ENCODE peak calls at places on chromosomes 16 and 17, in four cellular contexts. D is effector memory CD4-positive, alpha-beta T cell; X is Peyer's patch; B is left lung. H is an unnamed sample. For H3K9me3 and H3K4me1, the result is how much of the 10 kb centered on the place peaks cover.

GRCh38 chr16:83002351-83003334 is 375.9 kb downstream of the CDH13 start:
- DNase-seq in D (no peak), X (no peak), B (no peak), H (no peak)

GRCh38 chr17:11144358-11145233 is 96.4 kb upstream of the SHISA6 start:
- DNase-seq in D (no peak), X (no peak), B (no peak), H (no peak)

GRCh38 chr17:16406742-16407674 is 8.4 kb upstream of the TRPV2 start:
- DNase-seq in D (no peak), X (no peak), B (no peak), H (peak)

GRCh38 chr17:64261422-64262124 is 1.5 kb downstream of the TEX2 start:
- DNase-seq in D (no peak), X (no peak), B (no peak), H (no peak)

GRCh38 chr16:14362774-14363371 is 267.2 kb downstream of the PARN start:
- DNase-seq in D (no peak), X (no peak), B (no peak), H (no peak)

GRCh38 chr16:26816266-26816665 is 250.5 kb upstream of the C16orf82 start:
- DNase-seq in D (no peak), X (no peak), B (no peak), H (no peak)

GRCh38 chr17:78697122-78697845 is 84.8 kb downstream of the CYTH1 start:
- DNase-seq in D (no peak), X (peak), B (no peak), H (no peak)

GRCh38 chr17:61402073-61402541 is 2.5 kb downstream of the TBX2 start:
- DNase-seq in D (no peak), X (no peak), B (no peak), H (no peak)

GRCh38 chr17:73089918-73090317 is 2.6 kb downstream of the SLC39A11 start:
- DNase-seq in D (no peak), X (no peak), B (no peak), H (no peak)

GRCh38 chr16:47374629-47375028 is 86.2 kb downstream of the ITFG1 start:
- DNase-seq in D (no peak), X (no peak), B (no peak), H (no peak)

GRCh38 chr17:47227862-47228261 is 18.7 kb downstream of the MYL4 start:
- DNase-seq in D (no peak), X (no peak), B (no peak), H (no peak)

GRCh38 chr16:84013787-84014569 is 28.6 kb downstream of the SLC38A8 start:
- DNase-seq in D (peak), X (no peak), B (peak), H (no peak)

GRCh38 chr16:23962001-23962400 is 126.2 kb downstream of the PRKCB start:
- DNase-seq in D (no peak), X (no peak), B (no peak), H (no peak)

GRCh38 chr17:31521632-31522283 is 130.3 kb downstream of the RAB11FIP4 start:
- DNase-seq in D (no peak), X (no peak), B (no peak), H (peak)

GRCh38 chr16:24504467-24505345 is 34.7 kb upstream of the RBBP6 start:
- DNase-seq in D (peak), X (peak), B (no peak), H (no peak)

GRCh38 chr16:35186045-35186759 is 1726.8 kb downstream of the TP53TG3F start:
- DNase-seq in D (no peak), X (no peak), B (no peak), H (peak)
- H3K9me3 ChIP-seq in D (under half), X (under half), B (under half), H (under half)

GRCh38 chr16:50071075-50071671 is 5.4 kb downstream of the HEATR3 start:
- DNase-seq in D (no peak), X (no peak), B (no peak), H (no peak)
- H3K4me1 ChIP-seq in D (under half), X (under half), B (under half), H (under half)

GRCh38 chr17:5100832-5101231 is 10.8 kb downstream of the ZNF232 start:
- DNase-seq in D (no peak), X (no peak), B (no peak), H (no peak)
- H3K9me3 ChIP-seq in D (under half), X (under half), B (under half), H (half or more)

DNA sequence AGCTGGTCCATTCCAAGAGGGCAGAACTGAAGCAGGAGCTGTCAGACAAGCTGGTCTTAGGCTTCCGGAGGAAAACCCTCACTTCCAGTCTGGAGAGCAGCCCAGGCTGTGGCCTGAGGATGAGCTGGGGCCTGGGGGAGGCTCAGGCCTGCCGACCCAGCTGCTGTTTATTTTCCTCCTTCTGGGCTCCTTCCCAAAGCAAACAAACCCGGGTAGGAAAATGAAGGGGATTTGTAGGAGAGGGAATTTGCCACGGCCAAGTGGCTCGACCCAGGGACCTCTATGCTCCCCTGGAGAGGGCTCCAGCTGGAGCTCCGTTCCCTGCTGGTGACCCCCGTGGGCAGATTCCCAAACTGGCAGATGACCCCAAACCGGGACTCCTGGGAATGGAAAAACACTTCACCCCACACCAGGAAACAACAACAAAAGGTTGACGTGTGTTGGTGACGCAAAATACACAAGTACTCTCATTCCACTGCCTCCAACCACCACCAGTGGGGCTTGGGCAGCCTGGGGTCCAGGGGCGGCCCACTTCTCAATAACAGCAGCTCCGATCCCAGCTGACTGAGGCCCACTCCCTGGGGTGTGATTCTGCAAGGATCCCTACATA is 8.8 kb downstream of the JUP start:
- DNase-seq in D (no peak), X (no peak), B (peak), H (no peak)
- H3K4me1 ChIP-seq in D (under half), X (under half), B (half or more), H (half or more)

DNA sequence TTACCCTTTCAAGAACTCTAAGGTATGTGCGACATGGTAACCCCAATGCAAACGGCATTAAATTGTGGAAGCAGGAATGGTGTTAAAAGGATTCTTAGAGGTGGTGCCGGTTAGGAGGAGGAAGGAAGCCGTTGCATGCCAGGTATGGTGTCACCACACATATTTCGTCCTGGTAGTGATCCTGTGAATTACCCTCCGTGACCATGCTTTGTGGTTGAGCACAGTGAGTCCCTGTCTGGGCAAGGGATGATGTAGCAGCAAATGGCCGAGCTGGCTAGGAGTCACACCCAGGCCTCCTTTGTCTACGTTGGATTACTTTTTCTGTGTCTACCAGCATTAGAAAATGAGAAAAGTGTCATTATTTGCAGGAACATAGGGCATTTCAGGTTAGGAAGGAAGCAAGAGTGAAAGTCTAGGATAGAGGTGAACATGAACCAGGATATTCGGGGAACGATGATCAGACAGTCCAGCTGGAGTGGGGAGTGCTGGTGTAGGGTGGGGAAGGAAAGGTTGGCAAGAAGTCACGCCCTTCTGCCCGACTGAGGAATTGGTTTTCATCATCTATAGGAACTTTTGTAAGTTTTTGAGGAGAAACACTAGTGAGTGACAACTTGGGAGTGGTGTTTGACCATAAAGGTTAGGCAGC is 123.5 kb downstream of the PRKCA start:
- DNase-seq in D (no peak), X (no peak), B (no peak), H (no peak)
- H3K9me3 ChIP-seq in D (under half), X (under half), B (under half), H (under half)

GRCh38 chr17:40115101-40115436 is 6.7 kb upstream of the MSL1 start:
- DNase-seq in D (no peak), X (no peak), B (no peak), H (no peak)
- H3K4me1 ChIP-seq in D (under half), X (under half), B (half or more), H (under half)

DNA sequence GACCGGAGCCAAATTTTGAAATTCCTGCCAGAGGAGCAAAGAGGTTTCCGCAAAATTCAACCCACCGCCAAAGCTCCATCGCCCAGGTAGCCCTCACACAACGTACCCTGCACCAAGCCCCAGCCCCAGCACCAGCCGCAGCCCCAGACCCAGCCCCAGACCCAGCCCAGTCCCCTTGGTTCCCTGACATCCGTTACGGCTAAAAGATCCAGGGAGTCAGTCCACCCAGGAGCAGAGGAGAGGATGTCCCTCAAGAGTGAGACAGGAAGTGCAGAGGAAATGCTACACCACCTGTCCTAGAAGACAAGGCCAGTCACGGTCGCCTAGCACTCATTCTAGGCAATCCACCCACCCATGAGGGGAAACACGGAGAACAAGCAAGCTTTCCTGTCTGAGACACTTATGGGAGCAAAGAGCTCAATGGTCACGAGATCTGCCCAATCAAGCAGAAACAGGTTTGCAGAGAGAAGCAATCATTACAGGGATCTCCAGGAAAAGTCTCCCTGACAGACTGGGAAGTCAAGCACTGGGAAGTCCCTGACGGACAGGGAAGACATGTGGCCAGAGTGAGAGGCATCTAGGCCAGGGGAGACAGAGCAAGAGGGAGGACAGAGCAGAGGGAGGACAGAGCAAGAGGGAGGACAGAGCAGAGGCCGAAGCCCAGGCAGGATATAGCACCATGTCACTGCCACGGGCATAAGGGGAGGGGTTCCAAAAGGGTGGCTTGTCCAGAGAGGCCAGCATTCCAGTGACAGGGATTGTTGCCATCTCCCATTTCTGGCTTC is 15.0 kb upstream of the KCNJ18 start:
- DNase-seq in D (no peak), X (no peak), B (no peak), H (peak)
- H3K9me3 ChIP-seq in D (under half), X (under half), B (under half), H (under half)

GRCh38 chr17:1216209-1216937 is 36.6 kb upstream of the ABR start:
- DNase-seq in D (no peak), X (peak), B (no peak), H (peak)
- H3K4me1 ChIP-seq in D (under half), X (under half), B (under half), H (half or more)

DNA sequence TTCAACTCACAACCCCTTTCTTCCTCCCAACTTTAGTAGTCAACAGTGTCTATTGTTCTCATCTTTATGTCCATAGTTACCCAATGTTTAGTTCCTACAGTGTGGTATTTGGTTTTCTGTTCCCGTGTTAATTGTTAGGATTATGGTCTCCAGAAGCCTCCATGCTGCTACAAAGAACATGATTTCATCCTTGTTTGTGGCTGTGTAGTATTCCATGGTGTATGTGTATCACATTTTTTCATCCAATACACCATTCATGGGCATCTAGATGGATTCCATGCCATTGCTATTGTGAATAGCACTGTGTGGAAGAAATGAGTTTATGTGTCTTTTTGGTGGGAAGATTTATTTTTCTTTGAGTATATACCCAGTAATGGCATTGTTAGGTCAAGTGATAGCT is 420.3 kb downstream of the XYLT1 start:
- DNase-seq in D (no peak), X (no peak), B (no peak), H (no peak)
- H3K9me3 ChIP-seq in D (under half), X (under half), B (under half), H (under half)

DNA sequence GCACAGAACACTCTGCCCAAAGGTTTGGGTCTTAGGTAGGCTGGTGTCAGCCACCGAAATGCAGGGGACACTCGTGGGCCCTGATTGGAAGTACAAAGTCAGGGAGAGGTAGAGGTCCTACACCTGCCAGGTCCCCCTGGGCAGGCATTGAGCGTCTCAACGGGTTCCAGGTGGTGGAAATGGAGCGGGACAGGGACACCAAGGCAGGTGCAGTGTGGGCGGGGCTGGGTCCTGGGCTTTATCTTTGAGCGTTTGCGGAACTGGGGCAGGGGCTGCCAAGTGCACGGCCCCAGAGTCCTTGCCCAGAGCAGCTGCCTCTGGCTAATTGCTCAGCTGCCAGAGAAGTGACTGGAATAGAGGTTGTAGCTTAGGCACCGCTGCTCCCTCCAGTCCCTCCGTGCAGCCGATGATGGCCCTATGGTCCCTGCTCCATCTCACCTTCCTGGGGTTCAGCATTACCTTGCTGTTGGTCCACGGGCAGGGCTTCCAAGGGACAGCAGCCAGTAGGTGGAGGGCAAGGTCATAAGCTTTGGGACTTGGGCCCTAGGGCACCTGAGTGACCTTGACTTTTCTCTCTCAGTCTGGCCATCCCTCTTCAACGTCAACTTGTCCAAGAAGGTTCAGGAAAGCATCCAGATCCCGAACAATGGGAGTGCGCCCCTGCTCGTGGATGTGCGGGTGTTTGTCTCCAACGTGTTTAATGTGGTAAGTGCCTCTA is at the start of gene ZACN:
- DNase-seq in D (no peak), X (no peak), B (no peak), H (no peak)
- H3K4me1 ChIP-seq in D (under half), X (under half), B (under half), H (half or more)

H was measured in spleen.